ENCODE peak calls at places on chromosomes 5 and 9, in nine cellular contexts. N is NCI-H345; Y is amygdala; V is fibroblast of mammary gland; I is upper lobe of left lung; C is activated CD4-positive, alpha-beta memory T cell treated with anti-CD3 and anti-CD28 coated beads, Interleukin-2, amount 10 ng/mL, durations not matched to agents 7 days and 5 days; X is activated CD4-positive, alpha-beta T cell treated with anti-CD3 and anti-CD28 coated beads for 4 hours; D is HCT116; T is epithelial cell of esophagus. Q is an unnamed sample.

GRCh38 chr5:141850183-141850768 is 27.9 kb downstream of the PCDH1 start:
- DNase-seq in V (peak), D (no peak), C (no peak), Y (no peak), I (no peak), X (peak), N (peak), T (no peak), Q (peak)

GRCh38 chr5:96548941-96549340 is 113.2 kb upstream of the CAST start:
- DNase-seq in D (no peak), T (no peak), N (no peak), C (no peak), I (no peak), X (no peak), V (peak), Y (no peak), Q (no peak)

GRCh38 chr5:116990010-116990409 is 415.4 kb upstream of the SEMA6A start:
- DNase-seq in I (no peak), C (no peak), V (no peak), X (no peak), N (no peak), T (no peak), Y (no peak), D (no peak), Q (peak)

GRCh38 chr9:127878001-127878651 is 651 bp upstream of the AK1 start:
- DNase-seq in I (no peak), T (no peak), X (no peak), D (no peak), N (no peak), Y (no peak), V (no peak), C (no peak), Q (no peak)

GRCh38 chr9:128454991-128455390 is 815 bp upstream of the ODF2 start:
- DNase-seq in V (no peak), I (no peak), D (no peak), X (no peak), Y (no peak), N (peak), C (no peak), T (no peak), Q (no peak)

GRCh38 chr5:172443441-172444109 is 10.8 kb downstream of the SH3PXD2B start:
- DNase-seq in Y (peak), D (peak), C (peak), X (peak), V (peak), N (no peak), I (peak), T (peak), Q (no peak)

GRCh38 chr5:54091416-54092130 is 218.8 kb downstream of the ARL15 start:
- DNase-seq in N (no peak), C (no peak), V (no peak), D (no peak), Y (no peak), T (peak), X (no peak), I (no peak), Q (no peak)

GRCh38 chr5:135239461-135240282 is 159.4 kb downstream of the MACROH2A1 start:
- DNase-seq in V (peak), X (no peak), T (no peak), N (no peak), I (no peak), Y (no peak), D (no peak), C (peak), Q (no peak)

GRCh38 chr9:90836396-90837080 is 34.9 kb downstream of the SYK start:
- DNase-seq in C (no peak), Y (no peak), D (no peak), X (no peak), I (no peak), T (no peak), N (no peak), V (no peak), Q (no peak)

GRCh38 chr9:75378036-75378435 is 289.7 kb downstream of the OSTF1 start:
- DNase-seq in C (no peak), I (peak), X (no peak), V (peak), D (no peak), N (no peak), T (no peak), Y (no peak), Q (no peak)

GRCh38 chr5:3352711-3353110 is 242.9 kb upstream of the IRX1 start:
- DNase-seq in I (no peak), Y (no peak), X (no peak), C (no peak), D (no peak), N (no peak), T (no peak), V (no peak), Q (no peak)

GRCh38 chr5:179343902-179344300 is 1.4 kb downstream of the ADAMTS2 start:
- DNase-seq in C (no peak), V (peak), T (no peak), Y (no peak), X (no peak), I (no peak), D (no peak), N (peak), Q (no peak)

GRCh38 chr9:116870566-116870965 is 183.5 kb downstream of the TRIM32 start:
- DNase-seq in D (peak), Y (no peak), N (no peak), X (no peak), I (no peak), V (no peak), T (peak), C (no peak), Q (no peak)

GRCh38 chr5:86885489-86886225 is 267.9 kb downstream of the COX7C start:
- DNase-seq in I (no peak), Y (no peak), C (no peak), T (no peak), D (no peak), X (no peak), N (no peak), V (no peak), Q (no peak)

GRCh38 chr5:74303575-74303974 is 337.0 kb downstream of the ENC1 start:
- DNase-seq in I (no peak), Y (no peak), V (peak), C (no peak), N (no peak), D (no peak), X (no peak), T (no peak), Q (no peak)